ENCODE peak calls at places on chromosomes 13 and 19, in eight cellular contexts. N is T-helper 1 cell; W is heart right ventricle; A is NCI-H1436; D is AML-193; G is stimulated activated CD8-positive, alpha-beta memory T cell treated with anti-CD3 and anti-CD28 coated beads, Interleukin-2, amount 100 ng/mL, for 1 hour; C is CD8-positive, alpha-beta T cell; R is epithelial cell of esophagus. E is an unnamed sample.

GRCh38 chr13:79549355-79550106 is 68.6 kb downstream of the NDFIP2 start:
- DNase-seq in A (no peak), G (no peak), N (no peak), C (no peak), R (no peak), W (no peak), D (no peak), E (no peak)

GRCh38 chr13:46160474-46161066 is 21.4 kb downstream of the LCP1 start:
- DNase-seq in D (peak), R (peak), C (no peak), N (peak), A (no peak), W (peak), G (no peak), E (no peak)

GRCh38 chr13:24220086-24220703 is 59.7 kb downstream of the SPATA13 start:
- DNase-seq in R (peak), G (no peak), C (peak), N (peak), A (peak), W (peak), D (peak), E (peak)

GRCh38 chr19:48735031-48735615 is 5.3 kb downstream of the RASIP1 start:
- DNase-seq in A (no peak), C (no peak), G (no peak), D (no peak), R (peak), W (no peak), N (no peak), E (no peak)

GRCh38 chr19:58212336-58213074 is 16.2 kb upstream of the ZNF544 start:
- DNase-seq in D (no peak), A (no peak), C (no peak), W (no peak), G (no peak), N (no peak), R (peak), E (no peak)

GRCh38 chr13:19685034-19685433 is 51.6 kb downstream of the MPHOSPH8 start:
- DNase-seq in G (no peak), N (no peak), A (no peak), R (no peak), W (no peak), C (no peak), D (no peak), E (peak)

GRCh38 chr19:7762719-7763293 is at the start of gene CLEC4M:
- DNase-seq in A (no peak), W (no peak), D (no peak), R (no peak), G (no peak), N (no peak), C (no peak), E (no peak)

GRCh38 chr19:54448037-54448773 is 794 bp upstream of the LENG8 start:
- DNase-seq in A (no peak), C (peak), G (no peak), R (peak), D (no peak), N (peak), W (peak), E (peak)

GRCh38 chr13:74987124-74987690 is 494.8 kb downstream of the TBC1D4 start:
- DNase-seq in W (no peak), N (no peak), R (peak), C (no peak), G (no peak), A (no peak), D (no peak), E (no peak)

GRCh38 chr19:17874423-17875135 is 2.8 kb downstream of the SLC5A5 start:
- DNase-seq in N (no peak), G (no peak), A (no peak), C (no peak), R (no peak), W (no peak), D (no peak), E (no peak)

GRCh38 chr19:33904681-33905080 is 108.0 kb downstream of the KCTD15 start:
- DNase-seq in R (peak), D (no peak), G (no peak), W (peak), A (no peak), C (no peak), N (no peak), E (no peak)

GRCh38 chr13:31029129-31029528 is 96.7 kb downstream of the TEX26 start:
- DNase-seq in R (no peak), W (no peak), C (no peak), A (no peak), G (no peak), D (no peak), N (no peak), E (no peak)

GRCh38 chr13:96020155-96020575 is 33.0 kb downstream of the UGGT2 start:
- DNase-seq in W (peak), A (peak), G (no peak), D (peak), N (peak), R (peak), C (no peak), E (no peak)

GRCh38 chr19:50850738-50851137 is 4.0 kb upstream of the KLK3 start:
- DNase-seq in A (no peak), W (no peak), C (no peak), R (no peak), D (no peak), G (no peak), N (no peak), E (no peak)

GRCh38 chr19:28468701-28469459 is 744.1 kb downstream of the UQCRFS1 start:
- DNase-seq in G (peak), R (peak), C (peak), N (no peak), W (no peak), A (no peak), D (no peak), E (peak)

GRCh38 chr13:59691501-59692066 is 472.1 kb downstream of the DIAPH3 start:
- DNase-seq in D (no peak), N (no peak), C (no peak), A (no peak), G (no peak), R (no peak), W (no peak), E (no peak)

GRCh38 chr19:19120308-19121156 is 17.7 kb downstream of the TMEM161A start:
- DNase-seq in W (no peak), D (no peak), N (peak), G (no peak), C (no peak), R (peak), A (peak), E (peak)

GRCh38 chr13:105655046-105655445 is 880.4 kb downstream of the EFNB2 start:
- DNase-seq in W (no peak), G (no peak), R (peak), D (no peak), C (no peak), A (no peak), N (no peak), E (no peak)

GRCh38 chr13:32824061-32824460 is 192.2 kb upstream of the KL start:
- DNase-seq in D (no peak), N (no peak), G (no peak), R (no peak), A (no peak), W (no peak), C (no peak), E (no peak)

E was measured in left colon.